ENCODE peak calls at places on chromosomes 5 and 9, in six cellular contexts. One of them, this sample, is unnamed.
A peak's percentile ranks its signal among the peaks of the same experiment; 100 is the strongest.

GRCh38 chr5:145587308-145588071 is 247.7 kb downstream of the PRELID2 start:
- DNase-seq in left lung: no peak
- DNase-seq in NCI-H1417 treated with DMSO at 0.1 percent for 48 hours: no peak
- DNase-seq in heart right ventricle: no peak
- DNase-seq in substantia nigra: no peak
- DNase-seq in activated T-cell treated with anti-CD3 and anti-CD28 coated beads for 1 hour: no peak
- DNase-seq in this sample: no peak

GRCh38 chr5:130992621-130993020 is 172.4 kb downstream of the HINT1 start:
- DNase-seq in left lung: no peak
- DNase-seq in NCI-H1417 treated with DMSO at 0.1 percent for 48 hours: no peak
- DNase-seq in heart right ventricle: no peak
- DNase-seq in substantia nigra: no peak
- DNase-seq in activated T-cell treated with anti-CD3 and anti-CD28 coated beads for 1 hour: no peak
- DNase-seq in this sample: no peak

GRCh38 chr9:128494108-128494742 is 10.3 kb upstream of the GLE1 start:
- DNase-seq in left lung: no peak
- DNase-seq in NCI-H1417 treated with DMSO at 0.1 percent for 48 hours: no peak
- DNase-seq in heart right ventricle: peak; percentile 68
- DNase-seq in substantia nigra: no peak
- DNase-seq in activated T-cell treated with anti-CD3 and anti-CD28 coated beads for 1 hour: no peak
- DNase-seq in this sample: peak; percentile 81

GRCh38 chr5:148791334-148791667 is 35.1 kb upstream of the ADRB2 start:
- DNase-seq in left lung: no peak
- DNase-seq in NCI-H1417 treated with DMSO at 0.1 percent for 48 hours: no peak
- DNase-seq in heart right ventricle: no peak
- DNase-seq in substantia nigra: no peak
- DNase-seq in activated T-cell treated with anti-CD3 and anti-CD28 coated beads for 1 hour: no peak
- DNase-seq in this sample: peak; percentile 60

GRCh38 chr5:8905021-8905420 is 640.9 kb downstream of the SEMA5A start:
- DNase-seq in left lung: no peak
- DNase-seq in NCI-H1417 treated with DMSO at 0.1 percent for 48 hours: peak; percentile 1
- DNase-seq in heart right ventricle: no peak
- DNase-seq in substantia nigra: no peak
- DNase-seq in activated T-cell treated with anti-CD3 and anti-CD28 coated beads for 1 hour: no peak
- DNase-seq in this sample: no peak

GRCh38 chr9:70506159-70506558 is 91.7 kb upstream of the KLF9 start:
- DNase-seq in left lung: no peak
- DNase-seq in NCI-H1417 treated with DMSO at 0.1 percent for 48 hours: no peak
- DNase-seq in heart right ventricle: no peak
- DNase-seq in substantia nigra: no peak
- DNase-seq in activated T-cell treated with anti-CD3 and anti-CD28 coated beads for 1 hour: no peak
- DNase-seq in this sample: no peak

GRCh38 chr5:149865746-149866145 is 78.8 kb downstream of the PDE6A start:
- DNase-seq in left lung: no peak
- DNase-seq in NCI-H1417 treated with DMSO at 0.1 percent for 48 hours: no peak
- DNase-seq in heart right ventricle: no peak
- DNase-seq in substantia nigra: no peak
- DNase-seq in activated T-cell treated with anti-CD3 and anti-CD28 coated beads for 1 hour: no peak
- DNase-seq in this sample: peak; percentile 28

GRCh38 chr5:93810780-93811179 is 69.4 kb upstream of the POU5F2 start:
- DNase-seq in left lung: no peak
- DNase-seq in NCI-H1417 treated with DMSO at 0.1 percent for 48 hours: no peak
- DNase-seq in heart right ventricle: no peak
- DNase-seq in substantia nigra: no peak
- DNase-seq in activated T-cell treated with anti-CD3 and anti-CD28 coated beads for 1 hour: no peak
- DNase-seq in this sample: no peak

GRCh38 chr9:120524038-120524437 is 55.9 kb downstream of the CDK5RAP2 start:
- DNase-seq in left lung: no peak
- DNase-seq in NCI-H1417 treated with DMSO at 0.1 percent for 48 hours: no peak
- DNase-seq in heart right ventricle: no peak
- DNase-seq in substantia nigra: no peak
- DNase-seq in activated T-cell treated with anti-CD3 and anti-CD28 coated beads for 1 hour: no peak
- DNase-seq in this sample: no peak

GRCh38 chr9:2621678-2622360 is at the start of gene VLDLR:
- DNase-seq in left lung: peak; percentile 84
- DNase-seq in NCI-H1417 treated with DMSO at 0.1 percent for 48 hours: no peak
- DNase-seq in heart right ventricle: peak; percentile 67
- DNase-seq in substantia nigra: peak; percentile 58
- DNase-seq in activated T-cell treated with anti-CD3 and anti-CD28 coated beads for 1 hour: no peak
- DNase-seq in this sample: peak; percentile 81

GRCh38 chr5:177301503-177302165 is 1.9 kb downstream of the RAB24 start:
- DNase-seq in left lung: no peak
- DNase-seq in NCI-H1417 treated with DMSO at 0.1 percent for 48 hours: no peak
- DNase-seq in heart right ventricle: no peak
- DNase-seq in substantia nigra: no peak
- DNase-seq in activated T-cell treated with anti-CD3 and anti-CD28 coated beads for 1 hour: no peak
- DNase-seq in this sample: no peak

GRCh38 chr9:121944741-121945191 is 148.3 kb downstream of the TTLL11 start:
- DNase-seq in left lung: no peak
- DNase-seq in NCI-H1417 treated with DMSO at 0.1 percent for 48 hours: no peak
- DNase-seq in heart right ventricle: no peak
- DNase-seq in substantia nigra: no peak
- DNase-seq in activated T-cell treated with anti-CD3 and anti-CD28 coated beads for 1 hour: no peak
- DNase-seq in this sample: no peak

GRCh38 chr9:97504381-97505216 is 3.1 kb downstream of the TMOD1 start:
- DNase-seq in left lung: no peak
- DNase-seq in NCI-H1417 treated with DMSO at 0.1 percent for 48 hours: no peak
- DNase-seq in heart right ventricle: no peak
- DNase-seq in substantia nigra: no peak
- DNase-seq in activated T-cell treated with anti-CD3 and anti-CD28 coated beads for 1 hour: no peak
- DNase-seq in this sample: no peak

GRCh38 chr5:76403713-76403962 is 553 bp downstream of the IQGAP2 start:
- DNase-seq in left lung: no peak
- DNase-seq in NCI-H1417 treated with DMSO at 0.1 percent for 48 hours: no peak
- DNase-seq in heart right ventricle: peak; percentile 23
- DNase-seq in substantia nigra: no peak
- DNase-seq in activated T-cell treated with anti-CD3 and anti-CD28 coated beads for 1 hour: no peak
- DNase-seq in this sample: no peak

GRCh38 chr9:71719585-71719984 is 48.7 kb downstream of the CEMIP2 start:
- DNase-seq in left lung: no peak
- DNase-seq in NCI-H1417 treated with DMSO at 0.1 percent for 48 hours: no peak
- DNase-seq in heart right ventricle: no peak
- DNase-seq in substantia nigra: no peak
- DNase-seq in activated T-cell treated with anti-CD3 and anti-CD28 coated beads for 1 hour: no peak
- DNase-seq in this sample: no peak

GRCh38 chr5:118692811-118693342 is 295.5 kb downstream of the DTWD2 start:
- DNase-seq in left lung: peak; percentile 54
- DNase-seq in NCI-H1417 treated with DMSO at 0.1 percent for 48 hours: no peak
- DNase-seq in heart right ventricle: no peak
- DNase-seq in substantia nigra: no peak
- DNase-seq in activated T-cell treated with anti-CD3 and anti-CD28 coated beads for 1 hour: no peak
- DNase-seq in this sample: no peak

GRCh38 chr9:21558627-21559401 is 76.7 kb upstream of the IFNE start:
- DNase-seq in left lung: no peak
- DNase-seq in NCI-H1417 treated with DMSO at 0.1 percent for 48 hours: no peak
- DNase-seq in heart right ventricle: peak; percentile 7
- DNase-seq in substantia nigra: no peak
- DNase-seq in activated T-cell treated with anti-CD3 and anti-CD28 coated beads for 1 hour: no peak
- DNase-seq in this sample: no peak

GRCh38 chr9:92715488-92716231 is 45.7 kb upstream of the IPPK start:
- DNase-seq in left lung: no peak
- DNase-seq in NCI-H1417 treated with DMSO at 0.1 percent for 48 hours: no peak
- DNase-seq in heart right ventricle: peak; percentile 47
- DNase-seq in substantia nigra: no peak
- DNase-seq in activated T-cell treated with anti-CD3 and anti-CD28 coated beads for 1 hour: no peak
- DNase-seq in this sample: peak; percentile 18

GRCh38 chr5:151002250-151002649 is 18.1 kb upstream of the GPX3 start:
- DNase-seq in left lung: no peak
- DNase-seq in NCI-H1417 treated with DMSO at 0.1 percent for 48 hours: no peak
- DNase-seq in heart right ventricle: no peak
- DNase-seq in substantia nigra: no peak
- DNase-seq in activated T-cell treated with anti-CD3 and anti-CD28 coated beads for 1 hour: no peak
- DNase-seq in this sample: peak; percentile 25

GRCh38 chr5:139565411-139566305 is 4.5 kb downstream of the UBE2D2 start:
- DNase-seq in left lung: no peak
- DNase-seq in NCI-H1417 treated with DMSO at 0.1 percent for 48 hours: no peak
- DNase-seq in heart right ventricle: no peak
- DNase-seq in substantia nigra: no peak
- DNase-seq in activated T-cell treated with anti-CD3 and anti-CD28 coated beads for 1 hour: peak; percentile 34
- DNase-seq in this sample: peak; percentile 83

GRCh38 chr5:19044931-19045695 is 942.9 kb downstream of the CDH18 start:
- DNase-seq in left lung: no peak
- DNase-seq in NCI-H1417 treated with DMSO at 0.1 percent for 48 hours: no peak
- DNase-seq in heart right ventricle: no peak
- DNase-seq in substantia nigra: no peak
- DNase-seq in activated T-cell treated with anti-CD3 and anti-CD28 coated beads for 1 hour: no peak
- DNase-seq in this sample: no peak